ENCODE peak calls at places on chromosomes 4 and X, in four cellular contexts. T is left lung, F is body of pancreas, M is pancreas. S is an unnamed sample.
A peak's percentile ranks its signal among the peaks of the same experiment; 100 is the strongest.

GRCh38 chr4:4385729-4386295 is 1.1 kb upstream of the NSG1 start:
- ATAC-seq in T (no peak), F (no peak), M (no peak), S (no peak)

GRCh38 chrX:13120017-13120416 is 75.6 kb upstream of the FAM9C start:
- ATAC-seq in T (peak; percentile 90), F (peak; percentile 94), M (peak; percentile 95), S (peak; percentile 66)

GRCh38 chr4:145723336-145723735 is 43.4 kb downstream of the C4orf51 start:
- ATAC-seq in T (no peak), F (peak; percentile 38), M (peak; percentile 68), S (no peak)

GRCh38 chrX:99603076-99603814 is 806.8 kb downstream of the PCDH19 start:
- ATAC-seq in T (no peak), F (no peak), M (no peak), S (no peak)

GRCh38 chrX:110145305-110145704 is 142.4 kb downstream of the TMEM164 start:
- ATAC-seq in T (no peak), F (no peak), M (no peak), S (no peak)

GRCh38 chr4:53854991-53855885 is 209.2 kb downstream of the CHIC2 start:
- ATAC-seq in T (peak; percentile 56), F (peak; percentile 30), M (peak; percentile 64), S (peak; percentile 80)

GRCh38 chr4:15855804-15856475 is 77.8 kb downstream of the CD38 start:
- ATAC-seq in T (no peak), F (no peak), M (no peak), S (peak; percentile 55)

GRCh38 chr4:103892616-103893015 is 172.8 kb upstream of the TACR3 start:
- ATAC-seq in T (no peak), F (no peak), M (no peak), S (no peak)

GRCh38 chr4:52246834-52247233 is 195.7 kb downstream of the SPATA18 start:
- ATAC-seq in T (no peak), F (no peak), M (no peak), S (no peak)

GRCh38 chrX:54808605-54809483 is 1.3 kb downstream of the MAGED2 start:
- ATAC-seq in T (peak; percentile 91), F (peak; percentile 94), M (peak; percentile 87), S (peak; percentile 91)

GRCh38 chr4:118751634-118752293 is 66.6 kb downstream of the METTL14 start:
- ATAC-seq in T (peak; percentile 37), F (no peak), M (peak; percentile 28), S (no peak)

GRCh38 chrX:129523076-129524055 is at the start of gene SMARCA1:
- ATAC-seq in T (peak; percentile 79), F (peak; percentile 77), M (peak; percentile 76), S (peak; percentile 82)

GRCh38 chr4:87108142-87108546 is 112.3 kb downstream of the KLHL8 start:
- ATAC-seq in T (peak; percentile 83), F (peak; percentile 52), M (peak; percentile 76), S (peak; percentile 86)

GRCh38 chrX:10033360-10034007 is 66.3 kb downstream of the CLDN34 start:
- ATAC-seq in T (peak; percentile 38), F (no peak), M (peak; percentile 40), S (no peak)

GRCh38 chr4:168677063-168677462 is 180.2 kb downstream of the PALLD start:
- ATAC-seq in T (no peak), F (no peak), M (no peak), S (no peak)

GRCh38 chr4:155789391-155789790 is 30.6 kb downstream of the GUCY1B1 start:
- ATAC-seq in T (no peak), F (no peak), M (no peak), S (no peak)

GRCh38 chrX:9339603-9340569 is 125.0 kb upstream of the TBL1X start:
- ATAC-seq in T (no peak), F (no peak), M (no peak), S (peak; percentile 35)

GRCh38 chr4:110119347-110119746 is 79.1 kb downstream of the ELOVL6 start:
- ATAC-seq in T (peak; percentile 60), F (no peak), M (peak; percentile 37), S (no peak)

GRCh38 chr4:138400528-138400927 is 158.4 kb upstream of the SLC7A11 start:
- ATAC-seq in T (no peak), F (no peak), M (no peak), S (no peak)

GRCh38 chr4:24166501-24166900 is 276.7 kb upstream of the PPARGC1A start:
- ATAC-seq in T (no peak), F (no peak), M (no peak), S (no peak)

GRCh38 chrX:129490330-129490729 is 33.0 kb downstream of the SMARCA1 start:
- ATAC-seq in T (peak; percentile 57), F (no peak), M (no peak), S (no peak)

GRCh38 chrX:3119376-3119775 is 78.1 kb downstream of the ARSF start:
- ATAC-seq in T (no peak), F (no peak), M (no peak), S (no peak)

GRCh38 chr4:29046716-29047115 is 1673.5 kb upstream of the PCDH7 start:
- ATAC-seq in T (no peak), F (no peak), M (no peak), S (no peak)

GRCh38 chrX:153482376-153483015 is 12.1 kb upstream of the HAUS7 start:
- ATAC-seq in T (no peak), F (no peak), M (no peak), S (no peak)

GRCh38 chr4:112378858-112379257 is 81.7 kb downstream of the ALPK1 start:
- ATAC-seq in T (no peak), F (no peak), M (no peak), S (no peak)

GRCh38 chr4:89572224-89572858 is 264.6 kb downstream of the SNCA start:
- ATAC-seq in T (peak; percentile 99), F (no peak), M (no peak), S (no peak)

GRCh38 chr4:76463568-76463967 is 28.5 kb downstream of the SHROOM3 start:
- ATAC-seq in T (no peak), F (no peak), M (no peak), S (no peak)

GRCh38 chr4:78432896-78433295 is 118.7 kb upstream of the ANXA3 start:
- ATAC-seq in T (no peak), F (no peak), M (no peak), S (no peak)

GRCh38 chr4:26782830-26783202 is 77.8 kb upstream of the STIM2 start:
- ATAC-seq in T (no peak), F (no peak), M (no peak), S (no peak)

GRCh38 chr4:128553665-128554515 is 255.6 kb upstream of the JADE1 start:
- ATAC-seq in T (peak; percentile 32), F (peak; percentile 34), M (peak; percentile 43), S (no peak)

GRCh38 chrX:39736219-39737211 is 361.2 kb downstream of the BCOR start:
- ATAC-seq in T (peak; percentile 70), F (peak; percentile 95), M (peak; percentile 85), S (peak; percentile 95)

GRCh38 chrX:48934581-48935331 is 15.9 kb upstream of the PIM2 start:
- ATAC-seq in T (no peak), F (no peak), M (no peak), S (no peak)

GRCh38 chr4:105605493-105605892 is 53.1 kb downstream of the ARHGEF38 start:
- ATAC-seq in T (peak; percentile 37), F (peak; percentile 55), M (peak; percentile 68), S (no peak)

DNA sequence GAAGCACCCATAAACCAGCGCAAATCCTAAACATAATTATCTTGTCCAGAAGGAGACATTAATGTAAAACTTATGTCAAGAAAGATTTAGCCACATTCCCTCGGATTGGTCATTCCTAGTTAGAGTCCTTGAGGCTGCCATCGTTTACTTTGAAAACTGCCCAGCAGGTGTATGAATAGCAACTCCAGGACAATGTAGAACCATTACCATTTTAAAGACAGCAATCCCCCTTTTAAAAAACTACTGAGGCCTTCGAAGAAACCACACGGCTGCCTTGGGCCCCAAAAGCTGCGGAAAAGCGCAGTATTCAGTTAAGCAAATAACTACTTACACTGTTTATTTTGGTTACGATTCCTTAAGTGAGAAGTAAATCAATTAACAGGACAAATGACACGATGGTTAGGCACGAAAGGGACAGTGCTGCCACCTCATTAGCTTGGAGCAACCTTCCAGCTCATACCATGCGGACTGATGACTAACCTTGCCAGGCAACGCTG is 814 bp upstream of the SGMS2 start:
- ATAC-seq in T (no peak), F (no peak), M (peak; percentile 53), S (no peak)
- H3K4me3 ChIP-seq in T (peak overlapping the region; percentile 74), F (peak overlapping the region; percentile 16), M (peak overlapping the region; percentile 74), S (peak overlapping the region; percentile 80)

DNA sequence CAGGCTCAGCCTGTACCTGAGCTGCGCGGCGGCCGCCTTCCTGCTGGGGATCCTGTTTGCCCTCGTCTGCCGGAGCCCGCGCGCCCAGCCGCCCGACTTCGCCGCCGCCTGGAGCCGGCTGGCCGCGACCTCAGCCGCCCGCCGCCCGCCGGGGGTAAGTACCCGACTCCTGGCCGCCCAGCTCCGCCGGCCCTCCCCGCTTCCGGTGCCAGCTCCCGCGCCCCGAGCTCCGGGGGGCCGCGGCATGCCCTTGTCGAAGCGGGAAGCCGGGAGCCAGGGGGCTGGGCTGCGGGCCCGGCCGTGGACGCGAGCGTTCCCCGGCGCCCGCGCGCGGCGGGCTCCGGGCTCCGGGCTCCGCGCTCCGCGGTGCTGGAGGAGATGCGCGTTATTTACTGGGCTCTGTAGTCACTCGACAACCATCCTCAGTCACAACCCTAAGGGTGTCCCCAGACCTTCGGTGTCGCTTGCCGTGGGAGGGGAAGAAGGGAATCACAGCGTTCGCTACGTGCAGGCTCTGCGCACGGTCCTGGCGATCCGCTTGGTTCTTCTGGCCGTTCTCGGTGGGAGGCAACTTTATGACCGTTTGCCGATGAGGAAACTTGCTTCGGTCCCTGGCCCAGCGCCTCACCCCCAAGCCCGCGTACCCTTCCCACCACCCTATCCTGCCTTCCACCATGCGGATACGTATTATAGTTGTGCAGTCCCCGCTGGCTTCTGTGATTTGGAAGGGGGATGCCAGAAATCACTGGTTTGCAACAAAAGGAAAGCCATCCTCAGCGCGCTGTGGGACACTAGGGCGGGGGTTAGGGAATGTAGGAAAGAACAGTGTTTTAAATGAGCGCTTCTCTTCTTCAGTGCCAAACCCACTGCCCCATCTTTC is 944 bp downstream of the SNX25 start:
- ATAC-seq in T (peak; percentile 2), F (peak; percentile 47), M (peak; percentile 29), S (peak; percentile 41)
- TF ChIP-seq CTCF in T (no peak), F (no peak), M (no peak), S (no peak)

GRCh38 chr4:150974750-150975149 is 40.3 kb downstream of the LRBA start:
- ATAC-seq in T (no peak), F (no peak), M (no peak), S (no peak)

GRCh38 chr4:150973626-150974250 is 41.3 kb downstream of the LRBA start:
- ATAC-seq in T (no peak), F (no peak), M (no peak), S (no peak)

GRCh38 chr4:150971901-150972300 is 43.2 kb downstream of the LRBA start:
- ATAC-seq in T (no peak), F (no peak), M (no peak), S (no peak)

GRCh38 chr4:150972592-150972991 is 42.5 kb downstream of the LRBA start:
- ATAC-seq in T (peak; percentile 44), F (no peak), M (no peak), S (no peak)

GRCh38 chr4:150974251-150974640 is 40.8 kb downstream of the LRBA start:
- ATAC-seq in T (no peak), F (no peak), M (no peak), S (no peak)
- H3K27ac ChIP-seq in T (no peak overlapping the region), F (no peak overlapping the region), M (no peak overlapping the region), S (no peak overlapping the region)

DNA sequence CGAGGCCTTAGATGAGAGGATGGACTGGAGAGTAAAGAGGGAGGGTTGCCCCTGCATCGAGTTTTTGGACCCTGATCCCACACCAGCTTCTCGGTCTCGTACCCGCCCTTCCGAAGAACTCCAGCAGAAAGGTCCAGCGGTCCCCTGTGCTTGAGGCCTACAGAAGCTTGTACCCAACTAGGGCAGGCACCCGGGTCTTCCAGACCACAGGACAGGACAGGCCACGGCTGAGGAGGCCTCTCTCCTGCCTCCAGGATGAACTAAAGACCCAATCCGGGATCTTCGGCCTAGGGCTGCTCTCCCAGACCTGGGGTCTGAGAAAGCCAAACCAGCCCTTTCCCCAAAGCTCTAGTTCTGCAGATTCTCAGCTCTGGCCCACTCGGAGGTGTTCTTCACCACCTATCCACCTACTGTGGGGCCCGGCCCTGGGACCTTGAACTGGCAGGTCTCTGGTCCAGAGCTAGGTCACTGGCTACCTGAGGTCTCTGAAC is 1.2 kb downstream of the NKX3-2 start:
- ATAC-seq in T (no peak), F (no peak), M (no peak), S (no peak)
- H3K4me3 ChIP-seq in T (no peak overlapping the region), F (no peak overlapping the region), M (no peak overlapping the region), S (peak overlapping the region; percentile 58)